ENCODE peak calls at places on chromosomes 16 and 17, in eight cellular contexts. I is AG04449, U is skeletal muscle cell, Q is PC-3, N is A549, X is upper lobe of right lung, G is cardiac fibroblast, L is psoas muscle. B is an unnamed sample.

GRCh38 chr17:20226814-20227482 is 217.8 kb downstream of the SPECC1 start:
- DNase-seq in I (peak), U (peak), Q (peak), N (peak), X (peak), G (peak), L (peak), B (peak)

GRCh38 chr17:64920026-64920418 is 744 bp upstream of the LRRC37A3 start:
- DNase-seq in I (no peak), U (no peak), Q (peak), N (no peak), X (no peak), G (peak), L (peak), B (peak)

GRCh38 chr16:69747115-69747514 is 7.6 kb downstream of the NOB1 start:
- DNase-seq in I (no peak), U (no peak), Q (no peak), N (no peak), X (no peak), G (no peak), L (no peak), B (no peak)

GRCh38 chr16:2598133-2598641 is 60.4 kb downstream of the PDPK1 start:
- DNase-seq in I (no peak), U (no peak), Q (no peak), N (no peak), X (peak), G (no peak), L (no peak), B (no peak)

GRCh38 chr17:16922386-16923096 is 49.4 kb downstream of the TNFRSF13B start:
- DNase-seq in I (no peak), U (no peak), Q (peak), N (no peak), X (peak), G (peak), L (no peak), B (no peak)

GRCh38 chr17:31200287-31200686 is 96.8 kb downstream of the OMG start:
- DNase-seq in I (no peak), U (no peak), Q (no peak), N (no peak), X (no peak), G (no peak), L (no peak), B (no peak)

GRCh38 chr17:34443832-34444469 is 80.9 kb upstream of the CCL1 start:
- DNase-seq in I (no peak), U (no peak), Q (peak), N (peak), X (no peak), G (no peak), L (no peak), B (peak)

GRCh38 chr16:75065149-75065807 is 51.3 kb downstream of the LDHD start:
- DNase-seq in I (no peak), U (no peak), Q (peak), N (no peak), X (no peak), G (no peak), L (no peak), B (no peak)

GRCh38 chr17:61746248-61746985 is 116.9 kb downstream of the BRIP1 start:
- DNase-seq in I (no peak), U (no peak), Q (no peak), N (no peak), X (no peak), G (no peak), L (no peak), B (no peak)

GRCh38 chr17:61744252-61744651 is 119.1 kb downstream of the BRIP1 start:
- DNase-seq in I (no peak), U (no peak), Q (no peak), N (no peak), X (no peak), G (no peak), L (no peak), B (no peak)

GRCh38 chr17:61743766-61744165 is 119.6 kb downstream of the BRIP1 start:
- DNase-seq in I (no peak), U (no peak), Q (no peak), N (no peak), X (no peak), G (no peak), L (no peak), B (no peak)

GRCh38 chr17:61749823-61750404 is 113.4 kb downstream of the BRIP1 start:
- DNase-seq in I (no peak), U (no peak), Q (no peak), N (no peak), X (no peak), G (no peak), L (no peak), B (no peak)

GRCh38 chr17:61744804-61745203 is 118.5 kb downstream of the BRIP1 start:
- DNase-seq in I (no peak), U (no peak), Q (no peak), N (no peak), X (no peak), G (no peak), L (no peak), B (no peak)
- H3K4me3 ChIP-seq in I (no peak), U (no peak), Q (no peak), N (no peak), X (no peak), G (no peak), L (no peak), B (no peak)

GRCh38 chr17:80034654-80034976 is 1.1 kb downstream of the TBC1D16 start:
- DNase-seq in I (no peak), U (no peak), Q (no peak), N (no peak), X (no peak), G (no peak), L (no peak), B (no peak)
- H3K4me3 ChIP-seq in I (peak), U (peak), Q (peak), N (peak), X (peak), G (peak), L (peak), B (no peak)

GRCh38 chr16:565420-566330 is 1.1 kb upstream of the NHLRC4 start:
- DNase-seq in I (no peak), U (no peak), Q (no peak), N (no peak), X (no peak), G (no peak), L (no peak), B (no peak)
- H3K4me3 ChIP-seq in I (no peak), U (no peak), Q (no peak), N (no peak), X (no peak), G (no peak), L (no peak), B (no peak)

GRCh38 chr16:49876716-49877129 is 20.8 kb upstream of the ZNF423 start:
- DNase-seq in I (no peak), U (no peak), Q (peak), N (peak), X (peak), G (peak), L (peak), B (peak)
- H3K4me3 ChIP-seq in I (no peak), U (no peak), Q (no peak), N (peak), X (peak), G (peak), L (peak), B (no peak)

GRCh38 chr17:29617125-29617480 is 5.6 kb downstream of the CORO6 start:
- DNase-seq in I (no peak), U (no peak), Q (peak), N (peak), X (peak), G (peak), L (peak), B (peak)
- H3K4me3 ChIP-seq in I (peak), U (peak), Q (peak), N (peak), X (peak), G (no peak), L (peak), B (peak)